ENCODE peak calls at places on chromosome 1, in five cellular contexts. One of them, this sample, is unnamed.

GRCh38 chr1:212528501-212528900 is 80.1 kb upstream of the ATF3 start:
- DNase-seq in progenitor cell of endocrine pancreas: no peak
- DNase-seq in stimulated activated CD4-positive, alpha-beta T cell treated with anti-CD3 and anti-CD28 coated beads, TNF-alpha, amount 100 ng/mL, for 4 hours: no peak
- DNase-seq in activated CD8-positive, alpha-beta memory T cell treated with anti-CD3 and anti-CD28 coated beads, Interleukin-2, amount 10 ng/mL, durations not matched to agents 7 days and 5 days: no peak
- DNase-seq in iPS-NIHi11: no peak
- DNase-seq in this sample: no peak

GRCh38 chr1:44355582-44356305 is 687 bp upstream of the ERI3 start:
- DNase-seq in progenitor cell of endocrine pancreas: no peak
- DNase-seq in stimulated activated CD4-positive, alpha-beta T cell treated with anti-CD3 and anti-CD28 coated beads, TNF-alpha, amount 100 ng/mL, for 4 hours: no peak
- DNase-seq in activated CD8-positive, alpha-beta memory T cell treated with anti-CD3 and anti-CD28 coated beads, Interleukin-2, amount 10 ng/mL, durations not matched to agents 7 days and 5 days: no peak
- DNase-seq in iPS-NIHi11: no peak
- DNase-seq in this sample: no peak

GRCh38 chr1:9455487-9456237 is 83.6 kb upstream of the SLC25A33 start:
- DNase-seq in progenitor cell of endocrine pancreas: peak
- DNase-seq in stimulated activated CD4-positive, alpha-beta T cell treated with anti-CD3 and anti-CD28 coated beads, TNF-alpha, amount 100 ng/mL, for 4 hours: peak
- DNase-seq in activated CD8-positive, alpha-beta memory T cell treated with anti-CD3 and anti-CD28 coated beads, Interleukin-2, amount 10 ng/mL, durations not matched to agents 7 days and 5 days: peak
- DNase-seq in iPS-NIHi11: peak
- DNase-seq in this sample: peak

GRCh38 chr1:10671090-10671489 is 125.4 kb downstream of the CASZ1 start:
- DNase-seq in progenitor cell of endocrine pancreas: no peak
- DNase-seq in stimulated activated CD4-positive, alpha-beta T cell treated with anti-CD3 and anti-CD28 coated beads, TNF-alpha, amount 100 ng/mL, for 4 hours: no peak
- DNase-seq in activated CD8-positive, alpha-beta memory T cell treated with anti-CD3 and anti-CD28 coated beads, Interleukin-2, amount 10 ng/mL, durations not matched to agents 7 days and 5 days: no peak
- DNase-seq in iPS-NIHi11: no peak
- DNase-seq in this sample: no peak

GRCh38 chr1:165485716-165486115 is 40.8 kb upstream of the RXRG start:
- DNase-seq in progenitor cell of endocrine pancreas: no peak
- DNase-seq in stimulated activated CD4-positive, alpha-beta T cell treated with anti-CD3 and anti-CD28 coated beads, TNF-alpha, amount 100 ng/mL, for 4 hours: no peak
- DNase-seq in activated CD8-positive, alpha-beta memory T cell treated with anti-CD3 and anti-CD28 coated beads, Interleukin-2, amount 10 ng/mL, durations not matched to agents 7 days and 5 days: no peak
- DNase-seq in iPS-NIHi11: no peak
- DNase-seq in this sample: no peak

GRCh38 chr1:47712596-47713299 is 274.9 kb downstream of the FOXD2 start:
- DNase-seq in progenitor cell of endocrine pancreas: no peak
- DNase-seq in stimulated activated CD4-positive, alpha-beta T cell treated with anti-CD3 and anti-CD28 coated beads, TNF-alpha, amount 100 ng/mL, for 4 hours: no peak
- DNase-seq in activated CD8-positive, alpha-beta memory T cell treated with anti-CD3 and anti-CD28 coated beads, Interleukin-2, amount 10 ng/mL, durations not matched to agents 7 days and 5 days: no peak
- DNase-seq in iPS-NIHi11: no peak
- DNase-seq in this sample: no peak

GRCh38 chr1:8662380-8663072 is 154.9 kb downstream of the RERE start:
- DNase-seq in progenitor cell of endocrine pancreas: no peak
- DNase-seq in stimulated activated CD4-positive, alpha-beta T cell treated with anti-CD3 and anti-CD28 coated beads, TNF-alpha, amount 100 ng/mL, for 4 hours: no peak
- DNase-seq in activated CD8-positive, alpha-beta memory T cell treated with anti-CD3 and anti-CD28 coated beads, Interleukin-2, amount 10 ng/mL, durations not matched to agents 7 days and 5 days: no peak
- DNase-seq in iPS-NIHi11: no peak
- DNase-seq in this sample: no peak

GRCh38 chr1:215405211-215405610 is 161.9 kb upstream of the KCTD3 start:
- DNase-seq in progenitor cell of endocrine pancreas: no peak
- DNase-seq in stimulated activated CD4-positive, alpha-beta T cell treated with anti-CD3 and anti-CD28 coated beads, TNF-alpha, amount 100 ng/mL, for 4 hours: no peak
- DNase-seq in activated CD8-positive, alpha-beta memory T cell treated with anti-CD3 and anti-CD28 coated beads, Interleukin-2, amount 10 ng/mL, durations not matched to agents 7 days and 5 days: no peak
- DNase-seq in iPS-NIHi11: no peak
- DNase-seq in this sample: no peak

GRCh38 chr1:12232221-12232620 is 2.4 kb downstream of the VPS13D start:
- DNase-seq in progenitor cell of endocrine pancreas: no peak
- DNase-seq in stimulated activated CD4-positive, alpha-beta T cell treated with anti-CD3 and anti-CD28 coated beads, TNF-alpha, amount 100 ng/mL, for 4 hours: no peak
- DNase-seq in activated CD8-positive, alpha-beta memory T cell treated with anti-CD3 and anti-CD28 coated beads, Interleukin-2, amount 10 ng/mL, durations not matched to agents 7 days and 5 days: no peak
- DNase-seq in iPS-NIHi11: no peak
- DNase-seq in this sample: peak

GRCh38 chr1:108154323-108154722 is 45.8 kb downstream of the SLC25A24 start:
- DNase-seq in progenitor cell of endocrine pancreas: no peak
- DNase-seq in stimulated activated CD4-positive, alpha-beta T cell treated with anti-CD3 and anti-CD28 coated beads, TNF-alpha, amount 100 ng/mL, for 4 hours: no peak
- DNase-seq in activated CD8-positive, alpha-beta memory T cell treated with anti-CD3 and anti-CD28 coated beads, Interleukin-2, amount 10 ng/mL, durations not matched to agents 7 days and 5 days: no peak
- DNase-seq in iPS-NIHi11: no peak
- DNase-seq in this sample: no peak

GRCh38 chr1:45403298-45404079 is 63.2 kb upstream of the MUTYH start:
- DNase-seq in progenitor cell of endocrine pancreas: no peak
- DNase-seq in stimulated activated CD4-positive, alpha-beta T cell treated with anti-CD3 and anti-CD28 coated beads, TNF-alpha, amount 100 ng/mL, for 4 hours: no peak
- DNase-seq in activated CD8-positive, alpha-beta memory T cell treated with anti-CD3 and anti-CD28 coated beads, Interleukin-2, amount 10 ng/mL, durations not matched to agents 7 days and 5 days: no peak
- DNase-seq in iPS-NIHi11: no peak
- DNase-seq in this sample: no peak

GRCh38 chr1:216691710-216692109 is 31.5 kb downstream of the ESRRG start:
- DNase-seq in progenitor cell of endocrine pancreas: no peak
- DNase-seq in stimulated activated CD4-positive, alpha-beta T cell treated with anti-CD3 and anti-CD28 coated beads, TNF-alpha, amount 100 ng/mL, for 4 hours: no peak
- DNase-seq in activated CD8-positive, alpha-beta memory T cell treated with anti-CD3 and anti-CD28 coated beads, Interleukin-2, amount 10 ng/mL, durations not matched to agents 7 days and 5 days: no peak
- DNase-seq in iPS-NIHi11: no peak
- DNase-seq in this sample: no peak

GRCh38 chr1:61287014-61287413 is 204.7 kb downstream of the NFIA start:
- DNase-seq in progenitor cell of endocrine pancreas: no peak
- DNase-seq in stimulated activated CD4-positive, alpha-beta T cell treated with anti-CD3 and anti-CD28 coated beads, TNF-alpha, amount 100 ng/mL, for 4 hours: no peak
- DNase-seq in activated CD8-positive, alpha-beta memory T cell treated with anti-CD3 and anti-CD28 coated beads, Interleukin-2, amount 10 ng/mL, durations not matched to agents 7 days and 5 days: no peak
- DNase-seq in iPS-NIHi11: no peak
- DNase-seq in this sample: no peak

GRCh38 chr1:8017495-8018310 is 8.4 kb downstream of the ERRFI1 start:
- DNase-seq in progenitor cell of endocrine pancreas: no peak
- DNase-seq in stimulated activated CD4-positive, alpha-beta T cell treated with anti-CD3 and anti-CD28 coated beads, TNF-alpha, amount 100 ng/mL, for 4 hours: no peak
- DNase-seq in activated CD8-positive, alpha-beta memory T cell treated with anti-CD3 and anti-CD28 coated beads, Interleukin-2, amount 10 ng/mL, durations not matched to agents 7 days and 5 days: no peak
- DNase-seq in iPS-NIHi11: no peak
- DNase-seq in this sample: no peak

GRCh38 chr1:233635765-233636502 is 22.0 kb downstream of the KCNK1 start:
- DNase-seq in progenitor cell of endocrine pancreas: no peak
- DNase-seq in stimulated activated CD4-positive, alpha-beta T cell treated with anti-CD3 and anti-CD28 coated beads, TNF-alpha, amount 100 ng/mL, for 4 hours: no peak
- DNase-seq in activated CD8-positive, alpha-beta memory T cell treated with anti-CD3 and anti-CD28 coated beads, Interleukin-2, amount 10 ng/mL, durations not matched to agents 7 days and 5 days: no peak
- DNase-seq in iPS-NIHi11: peak
- DNase-seq in this sample: no peak

GRCh38 chr1:82838066-82838465 is 1037.3 kb downstream of the ADGRL2 start:
- DNase-seq in progenitor cell of endocrine pancreas: no peak
- DNase-seq in stimulated activated CD4-positive, alpha-beta T cell treated with anti-CD3 and anti-CD28 coated beads, TNF-alpha, amount 100 ng/mL, for 4 hours: no peak
- DNase-seq in activated CD8-positive, alpha-beta memory T cell treated with anti-CD3 and anti-CD28 coated beads, Interleukin-2, amount 10 ng/mL, durations not matched to agents 7 days and 5 days: no peak
- DNase-seq in iPS-NIHi11: no peak
- DNase-seq in this sample: no peak

GRCh38 chr1:119617751-119618691 is 30.0 kb downstream of the ZNF697 start:
- DNase-seq in progenitor cell of endocrine pancreas: no peak
- DNase-seq in stimulated activated CD4-positive, alpha-beta T cell treated with anti-CD3 and anti-CD28 coated beads, TNF-alpha, amount 100 ng/mL, for 4 hours: no peak
- DNase-seq in activated CD8-positive, alpha-beta memory T cell treated with anti-CD3 and anti-CD28 coated beads, Interleukin-2, amount 10 ng/mL, durations not matched to agents 7 days and 5 days: no peak
- DNase-seq in iPS-NIHi11: no peak
- DNase-seq in this sample: no peak

GRCh38 chr1:100050139-100050538 is 80.3 kb downstream of the SLC35A3 start:
- DNase-seq in progenitor cell of endocrine pancreas: no peak
- DNase-seq in stimulated activated CD4-positive, alpha-beta T cell treated with anti-CD3 and anti-CD28 coated beads, TNF-alpha, amount 100 ng/mL, for 4 hours: no peak
- DNase-seq in activated CD8-positive, alpha-beta memory T cell treated with anti-CD3 and anti-CD28 coated beads, Interleukin-2, amount 10 ng/mL, durations not matched to agents 7 days and 5 days: no peak
- DNase-seq in iPS-NIHi11: no peak
- DNase-seq in this sample: no peak

GRCh38 chr1:192133350-192133950 is 24.8 kb upstream of the RGS18 start:
- DNase-seq in progenitor cell of endocrine pancreas: no peak
- DNase-seq in stimulated activated CD4-positive, alpha-beta T cell treated with anti-CD3 and anti-CD28 coated beads, TNF-alpha, amount 100 ng/mL, for 4 hours: no peak
- DNase-seq in activated CD8-positive, alpha-beta memory T cell treated with anti-CD3 and anti-CD28 coated beads, Interleukin-2, amount 10 ng/mL, durations not matched to agents 7 days and 5 days: no peak
- DNase-seq in iPS-NIHi11: no peak
- DNase-seq in this sample: no peak

This sample was measured in 8988T.